ENCODE peak calls at places on chromosomes 16 and 17, in ten cellular contexts. N is GM12865; S is lower leg skin; T is psoas muscle; U is CD8-positive, alpha-beta T cell; W is heart left ventricle; J is ascending aorta; I is OCI-LY7; A is cardiac fibroblast; Q is fibroblast of the aortic adventitia. Z is an unnamed sample.

GRCh38 chr17:82536220-82537201 is 17.0 kb downstream of the FOXK2 start:
- DNase-seq in A (peak), S (no peak), T (no peak), W (peak), Q (peak), U (no peak), N (peak), J (peak), I (no peak), Z (no peak)

GRCh38 chr17:83178533-83179201 is 99.3 kb downstream of the METRNL start:
- DNase-seq in A (no peak), S (peak), Q (no peak), J (peak), I (no peak), T (no peak), U (no peak), W (no peak), N (no peak), Z (no peak)

GRCh38 chr17:43125967-43126910 is 1.1 kb upstream of the BRCA1 start:
- DNase-seq in S (no peak), N (no peak), J (no peak), T (no peak), A (no peak), Q (peak), U (peak), W (no peak), I (no peak), Z (no peak)

GRCh38 chr16:57757326-57757786 is 21.8 kb downstream of the KATNB1 start:
- DNase-seq in A (peak), N (peak), I (peak), S (peak), Q (peak), U (peak), J (peak), W (peak), T (peak), Z (peak)

GRCh38 chr17:65799454-65799853 is 238.0 kb upstream of the AXIN2 start:
- DNase-seq in T (no peak), S (no peak), A (no peak), J (no peak), W (no peak), N (peak), Q (no peak), I (no peak), U (no peak), Z (no peak)

GRCh38 chr16:75273054-75273925 is 21.9 kb upstream of the BCAR1 start:
- DNase-seq in I (no peak), N (no peak), W (no peak), U (no peak), S (no peak), A (peak), T (no peak), J (no peak), Q (peak), Z (no peak)

GRCh38 chr16:8908779-8909468 is 26.8 kb downstream of the LITAFD start:
- DNase-seq in J (no peak), W (no peak), Q (no peak), N (no peak), S (no peak), U (no peak), A (no peak), I (no peak), T (no peak), Z (no peak)

GRCh38 chr17:51445934-51446333 is 185.6 kb downstream of the UTP18 start:
- DNase-seq in A (no peak), J (no peak), N (no peak), U (no peak), Q (no peak), T (no peak), W (no peak), S (no peak), I (no peak), Z (no peak)

GRCh38 chr16:23640669-23640958 is 496 bp downstream of the PALB2 start:
- DNase-seq in U (no peak), N (peak), A (peak), I (peak), S (no peak), W (no peak), Q (peak), J (no peak), T (no peak), Z (no peak)

GRCh38 chr16:55634193-55634592 is 21.6 kb upstream of the SLC6A2 start:
- DNase-seq in S (no peak), T (no peak), A (no peak), N (no peak), Q (no peak), W (no peak), I (no peak), J (no peak), U (no peak), Z (no peak)

GRCh38 chr16:55632259-55632658 is 23.5 kb upstream of the SLC6A2 start:
- DNase-seq in S (no peak), N (no peak), A (no peak), J (no peak), U (no peak), I (no peak), T (no peak), W (no peak), Q (no peak), Z (no peak)

GRCh38 chr16:55628306-55628968 is 27.4 kb upstream of the SLC6A2 start:
- DNase-seq in U (no peak), J (no peak), N (no peak), Q (no peak), S (no peak), A (no peak), I (no peak), T (no peak), W (no peak), Z (no peak)

GRCh38 chr16:55625843-55626242 is 29.9 kb upstream of the SLC6A2 start:
- DNase-seq in I (no peak), J (no peak), T (no peak), N (no peak), W (no peak), Q (no peak), S (no peak), U (no peak), A (no peak), Z (no peak)

DNA sequence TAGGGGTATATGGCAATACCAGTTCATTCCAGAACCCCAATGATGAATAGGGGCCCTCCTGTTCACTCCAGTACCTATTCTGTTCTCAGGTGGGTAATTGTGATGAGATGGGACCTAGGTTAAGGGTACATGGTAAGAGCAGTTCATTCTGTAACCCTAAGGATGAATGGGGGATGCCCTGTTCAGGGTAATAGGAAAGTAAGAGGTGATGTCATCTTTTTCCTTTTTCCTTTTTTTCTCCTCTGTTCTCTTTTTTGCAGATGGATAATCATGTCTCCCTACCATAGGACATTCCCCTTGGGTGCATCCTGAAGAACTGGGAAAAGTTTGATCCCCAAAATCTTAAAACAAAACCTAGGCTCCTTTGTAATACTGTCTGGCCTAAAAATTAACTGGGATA is 25.0 kb upstream of the SLC6A2 start:
- DNase-seq in I (no peak), T (no peak), J (no peak), U (no peak), S (no peak), N (no peak), W (no peak), Q (no peak), A (no peak), Z (no peak)
- TF ChIP-seq CTCF in I (no peak), T (no peak), J (no peak), U (no peak), S (no peak), N (no peak), W (no peak), Q (no peak), A (no peak), Z (no peak)

DNA sequence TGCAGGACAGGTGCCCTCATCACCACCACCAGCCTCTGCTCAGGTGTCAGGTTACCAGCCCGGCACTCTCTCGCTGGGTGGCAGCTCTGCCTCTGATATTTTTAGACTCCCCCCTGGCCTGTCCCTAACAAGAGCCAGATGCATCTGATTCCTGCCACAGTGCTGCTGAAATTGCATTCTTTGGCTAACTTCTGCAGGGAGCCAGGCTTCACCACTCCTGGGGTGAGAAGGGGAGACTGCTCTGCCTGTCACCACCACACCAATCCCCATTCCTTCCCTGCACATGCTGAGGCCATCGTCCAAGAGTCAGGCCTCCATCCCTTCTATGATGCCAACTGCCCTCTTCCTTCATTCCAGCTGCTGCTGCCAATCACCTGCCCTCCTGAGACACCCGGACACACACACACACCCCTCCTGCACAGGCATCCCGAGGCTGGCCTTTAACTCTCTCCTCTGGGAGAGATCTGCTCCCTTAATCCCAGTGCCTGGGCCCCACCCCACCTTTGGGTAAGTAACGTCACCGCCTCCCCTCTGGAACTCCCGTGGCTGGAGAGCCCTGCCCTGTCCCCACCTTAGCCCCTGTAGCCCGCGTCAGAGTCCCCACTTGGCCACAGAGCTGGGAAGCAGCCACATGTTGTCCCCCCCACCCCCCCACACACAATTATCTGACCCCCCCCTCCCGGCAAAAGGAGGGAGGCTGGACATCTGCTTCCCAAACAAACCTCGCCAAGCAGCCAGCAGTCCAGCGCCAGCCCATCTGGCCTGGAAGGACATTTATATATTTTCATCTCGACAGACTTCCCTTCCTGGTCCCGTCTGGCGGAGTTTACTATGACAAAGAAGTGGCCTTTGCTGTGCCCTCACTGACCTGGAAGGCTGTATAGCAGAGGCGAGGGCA is 2.8 kb downstream of the EMP2 start:
- DNase-seq in A (no peak), S (no peak), J (no peak), I (no peak), T (peak), Q (peak), W (peak), N (no peak), U (no peak), Z (no peak)
- H3K4me3 ChIP-seq in A (no peak), S (no peak), J (peak), I (no peak), T (peak), Q (no peak), W (peak), N (no peak), U (no peak), Z (no peak)

GRCh38 chr16:4249546-4249945 is 7.7 kb upstream of the SRL start:
- DNase-seq in N (no peak), J (no peak), S (no peak), U (no peak), Q (no peak), T (no peak), W (no peak), A (no peak), I (no peak), Z (no peak)
- TF ChIP-seq CTCF in N (no peak), J (no peak), S (no peak), U (no peak), Q (no peak), T (no peak), W (no peak), A (no peak), I (no peak), Z (no peak)

GRCh38 chr17:75826561-75827290 is 17.5 kb downstream of the UNC13D start:
- DNase-seq in T (no peak), A (no peak), I (peak), W (no peak), J (no peak), N (no peak), Q (no peak), U (no peak), S (no peak), Z (no peak)
- H3K4me3 ChIP-seq in T (peak), A (no peak), I (no peak), W (no peak), J (no peak), N (no peak), Q (no peak), U (no peak), S (no peak), Z (no peak)

GRCh38 chr17:81094224-81094743 is 59.3 kb downstream of the BAIAP2 start:
- DNase-seq in U (no peak), I (no peak), J (no peak), T (no peak), S (no peak), A (no peak), Q (no peak), N (no peak), W (no peak), Z (no peak)
- TF ChIP-seq CTCF in U (no peak), I (no peak), J (no peak), T (no peak), S (no peak), A (no peak), Q (no peak), N (no peak), W (no peak), Z (peak)

DNA sequence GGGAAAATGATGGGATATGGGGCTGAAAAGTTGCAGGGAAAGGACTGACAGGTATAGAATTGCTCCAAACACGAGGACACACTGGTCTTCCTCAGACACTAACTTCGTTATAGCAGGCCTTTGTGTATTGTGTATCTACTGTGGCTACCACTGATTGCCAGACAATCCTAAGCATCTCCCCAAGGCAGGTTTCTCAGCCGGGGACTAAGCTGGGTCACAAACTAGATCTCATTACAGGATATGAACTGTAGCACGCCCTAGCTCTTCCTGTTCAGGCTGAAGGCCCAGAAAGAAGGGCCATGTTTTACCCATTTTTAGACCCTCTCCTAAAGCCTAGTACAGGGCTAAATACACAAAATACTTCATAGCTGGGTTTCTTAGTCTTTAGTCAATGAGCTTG is 5.1 kb upstream of the RANGRF start:
- DNase-seq in S (no peak), U (no peak), Q (no peak), T (no peak), N (no peak), W (no peak), I (no peak), J (no peak), A (no peak), Z (no peak)
- H3K4me3 ChIP-seq in S (no peak), U (no peak), Q (no peak), T (no peak), N (no peak), W (no peak), I (no peak), J (no peak), A (no peak), Z (no peak)

Z was measured in AG09309.